ENCODE peak calls at places on chromosomes 12 and 14, in ten cellular contexts. One of them, this sample, is unnamed.

GRCh38 chr14:105495990-105496830 is 5.2 kb downstream of the TEDC1 start:
- DNase-seq in NAMALWA: no peak
- DNase-seq in activated T-cell treated with anti-CD3 and anti-CD28 coated beads, Interleukin-2, amount 50 U/mL, for 72 hours: no peak
- DNase-seq in GF-D8: no peak
- DNase-seq in brain microvascular endothelial cell: no peak
- DNase-seq in SK-N-DZ: no peak
- DNase-seq in DMS79: no peak
- DNase-seq in heart left ventricle: no peak
- DNase-seq in OCI-LY7: no peak
- DNase-seq in transverse colon: no peak
- DNase-seq in this sample: no peak

GRCh38 chr12:47870175-47870781 is 34.5 kb downstream of the VDR start:
- DNase-seq in activated T-cell treated with anti-CD3 and anti-CD28 coated beads, Interleukin-2, amount 50 U/mL, for 72 hours: no peak
- DNase-seq in NAMALWA: peak; percentile 30
- DNase-seq in brain microvascular endothelial cell: no peak
- DNase-seq in OCI-LY7: peak; percentile 24
- DNase-seq in GF-D8: no peak
- DNase-seq in SK-N-DZ: peak; percentile 41
- DNase-seq in transverse colon: peak; percentile 62
- DNase-seq in DMS79: no peak
- DNase-seq in heart left ventricle: peak; percentile 60
- DNase-seq in this sample: no peak

GRCh38 chr12:105799103-105799502 is 339.7 kb downstream of the NUAK1 start:
- DNase-seq in SK-N-DZ: no peak
- DNase-seq in NAMALWA: no peak
- DNase-seq in DMS79: no peak
- DNase-seq in OCI-LY7: no peak
- DNase-seq in brain microvascular endothelial cell: no peak
- DNase-seq in transverse colon: no peak
- DNase-seq in heart left ventricle: no peak
- DNase-seq in activated T-cell treated with anti-CD3 and anti-CD28 coated beads, Interleukin-2, amount 50 U/mL, for 72 hours: no peak
- DNase-seq in GF-D8: no peak
- DNase-seq in this sample: no peak

GRCh38 chr12:90958995-90959394 is 4.0 kb upstream of the CCER1 start:
- DNase-seq in transverse colon: no peak
- DNase-seq in GF-D8: no peak
- DNase-seq in OCI-LY7: no peak
- DNase-seq in DMS79: no peak
- DNase-seq in heart left ventricle: no peak
- DNase-seq in brain microvascular endothelial cell: no peak
- DNase-seq in SK-N-DZ: no peak
- DNase-seq in activated T-cell treated with anti-CD3 and anti-CD28 coated beads, Interleukin-2, amount 50 U/mL, for 72 hours: no peak
- DNase-seq in NAMALWA: peak; percentile 27
- DNase-seq in this sample: no peak

GRCh38 chr12:12558291-12558690 is 4.4 kb downstream of the DUSP16 start:
- DNase-seq in OCI-LY7: no peak
- DNase-seq in DMS79: no peak
- DNase-seq in activated T-cell treated with anti-CD3 and anti-CD28 coated beads, Interleukin-2, amount 50 U/mL, for 72 hours: no peak
- DNase-seq in NAMALWA: no peak
- DNase-seq in heart left ventricle: no peak
- DNase-seq in brain microvascular endothelial cell: no peak
- DNase-seq in SK-N-DZ: no peak
- DNase-seq in transverse colon: no peak
- DNase-seq in GF-D8: no peak
- DNase-seq in this sample: no peak

GRCh38 chr14:54686219-54686870 is 119.4 kb downstream of the SAMD4A start:
- DNase-seq in SK-N-DZ: no peak
- DNase-seq in DMS79: no peak
- DNase-seq in transverse colon: no peak
- DNase-seq in GF-D8: no peak
- DNase-seq in NAMALWA: no peak
- DNase-seq in activated T-cell treated with anti-CD3 and anti-CD28 coated beads, Interleukin-2, amount 50 U/mL, for 72 hours: no peak
- DNase-seq in brain microvascular endothelial cell: peak; percentile 73
- DNase-seq in OCI-LY7: no peak
- DNase-seq in heart left ventricle: peak; percentile 79
- DNase-seq in this sample: no peak

GRCh38 chr12:40405419-40405818 is 180.6 kb downstream of the LRRK2 start:
- DNase-seq in transverse colon: no peak
- DNase-seq in DMS79: no peak
- DNase-seq in NAMALWA: no peak
- DNase-seq in brain microvascular endothelial cell: no peak
- DNase-seq in SK-N-DZ: no peak
- DNase-seq in activated T-cell treated with anti-CD3 and anti-CD28 coated beads, Interleukin-2, amount 50 U/mL, for 72 hours: no peak
- DNase-seq in OCI-LY7: no peak
- DNase-seq in heart left ventricle: no peak
- DNase-seq in GF-D8: no peak
- DNase-seq in this sample: no peak

GRCh38 chr14:29637406-29637805 is 290.2 kb downstream of the PRKD1 start:
- DNase-seq in heart left ventricle: peak; percentile 69
- DNase-seq in NAMALWA: no peak
- DNase-seq in GF-D8: no peak
- DNase-seq in brain microvascular endothelial cell: peak; percentile 58
- DNase-seq in DMS79: peak; percentile 88
- DNase-seq in SK-N-DZ: no peak
- DNase-seq in OCI-LY7: no peak
- DNase-seq in transverse colon: no peak
- DNase-seq in activated T-cell treated with anti-CD3 and anti-CD28 coated beads, Interleukin-2, amount 50 U/mL, for 72 hours: no peak
- DNase-seq in this sample: no peak

GRCh38 chr12:79451988-79452387 is 238.8 kb downstream of the PAWR start:
- DNase-seq in transverse colon: peak; percentile 39
- DNase-seq in activated T-cell treated with anti-CD3 and anti-CD28 coated beads, Interleukin-2, amount 50 U/mL, for 72 hours: no peak
- DNase-seq in OCI-LY7: no peak
- DNase-seq in SK-N-DZ: no peak
- DNase-seq in DMS79: no peak
- DNase-seq in brain microvascular endothelial cell: peak; percentile 97
- DNase-seq in heart left ventricle: peak; percentile 20
- DNase-seq in NAMALWA: no peak
- DNase-seq in GF-D8: no peak
- DNase-seq in this sample: no peak

This sample was measured in T-helper 17 cell.